ENCODE peak calls at places on chromosomes 7 and 10, in six cellular contexts. One of them, this sample, is unnamed.

GRCh38 chr10:131207584-131208532 is 103.7 kb downstream of the TCERG1L start:
- DNase-seq in adipocyte: no peak
- DNase-seq in esophagus squamous epithelium: no peak
- DNase-seq in iPS-NIHi11: no peak
- DNase-seq in NCI-H1092: no peak
- DNase-seq in fibroblast of lung: no peak
- DNase-seq in this sample: no peak

GRCh38 chr10:75283150-75284096 is 47.7 kb upstream of the COMTD1 start:
- DNase-seq in esophagus squamous epithelium: no peak
- DNase-seq in fibroblast of lung: peak
- DNase-seq in iPS-NIHi11: peak
- DNase-seq in adipocyte: peak
- DNase-seq in NCI-H1092: no peak
- DNase-seq in this sample: peak

GRCh38 chr10:116719712-116720111 is 22.7 kb downstream of the HSPA12A start:
- DNase-seq in fibroblast of lung: peak
- DNase-seq in iPS-NIHi11: no peak
- DNase-seq in esophagus squamous epithelium: no peak
- DNase-seq in adipocyte: no peak
- DNase-seq in NCI-H1092: no peak
- DNase-seq in this sample: no peak

GRCh38 chr7:158682456-158682855 is 22.1 kb downstream of the NCAPG2 start:
- DNase-seq in adipocyte: no peak
- DNase-seq in fibroblast of lung: no peak
- DNase-seq in NCI-H1092: no peak
- DNase-seq in esophagus squamous epithelium: no peak
- DNase-seq in iPS-NIHi11: no peak
- DNase-seq in this sample: no peak

GRCh38 chr7:50664461-50664922 is 99.3 kb upstream of the DDC start:
- DNase-seq in NCI-H1092: no peak
- DNase-seq in adipocyte: peak
- DNase-seq in iPS-NIHi11: no peak
- DNase-seq in esophagus squamous epithelium: no peak
- DNase-seq in fibroblast of lung: peak
- DNase-seq in this sample: peak

GRCh38 chr7:140200102-140200989 is 23.6 kb upstream of the KDM7A start:
- DNase-seq in NCI-H1092: no peak
- DNase-seq in adipocyte: peak
- DNase-seq in esophagus squamous epithelium: no peak
- DNase-seq in fibroblast of lung: peak
- DNase-seq in iPS-NIHi11: no peak
- DNase-seq in this sample: no peak

GRCh38 chr10:64537931-64538330 is 1016.7 kb downstream of the REEP3 start:
- DNase-seq in iPS-NIHi11: no peak
- DNase-seq in fibroblast of lung: no peak
- DNase-seq in esophagus squamous epithelium: no peak
- DNase-seq in NCI-H1092: no peak
- DNase-seq in adipocyte: no peak
- DNase-seq in this sample: no peak

GRCh38 chr7:72925546-72926120 is 738 bp downstream of the POM121 start:
- DNase-seq in esophagus squamous epithelium: no peak
- DNase-seq in iPS-NIHi11: peak
- DNase-seq in fibroblast of lung: peak
- DNase-seq in NCI-H1092: no peak
- DNase-seq in adipocyte: peak
- DNase-seq in this sample: no peak

GRCh38 chr10:10605551-10606081 is 412.1 kb upstream of the CELF2 start:
- DNase-seq in NCI-H1092: no peak
- DNase-seq in fibroblast of lung: peak
- DNase-seq in iPS-NIHi11: no peak
- DNase-seq in adipocyte: peak
- DNase-seq in esophagus squamous epithelium: no peak
- DNase-seq in this sample: peak

GRCh38 chr10:112208292-112208691 is 24.7 kb upstream of the GPAM start:
- DNase-seq in adipocyte: peak
- DNase-seq in esophagus squamous epithelium: no peak
- DNase-seq in iPS-NIHi11: no peak
- DNase-seq in NCI-H1092: no peak
- DNase-seq in fibroblast of lung: peak
- DNase-seq in this sample: no peak

GRCh38 chr10:121627810-121628209 is 29.6 kb upstream of the FGFR2 start:
- DNase-seq in adipocyte: no peak
- DNase-seq in iPS-NIHi11: no peak
- DNase-seq in fibroblast of lung: peak
- DNase-seq in NCI-H1092: no peak
- DNase-seq in esophagus squamous epithelium: no peak
- DNase-seq in this sample: no peak

GRCh38 chr10:50550291-50550839 is 73.4 kb downstream of the SGMS1 start:
- DNase-seq in iPS-NIHi11: no peak
- DNase-seq in adipocyte: no peak
- DNase-seq in fibroblast of lung: peak
- DNase-seq in esophagus squamous epithelium: no peak
- DNase-seq in NCI-H1092: no peak
- DNase-seq in this sample: no peak

GRCh38 chr7:157831143-157831900 is 494.5 kb downstream of the DNAJB6 start:
- DNase-seq in esophagus squamous epithelium: no peak
- DNase-seq in adipocyte: no peak
- DNase-seq in fibroblast of lung: no peak
- DNase-seq in NCI-H1092: no peak
- DNase-seq in iPS-NIHi11: no peak
- DNase-seq in this sample: no peak

GRCh38 chr7:100867040-100867795 is at the start of gene TRIP6:
- DNase-seq in esophagus squamous epithelium: no peak
- DNase-seq in iPS-NIHi11: peak
- DNase-seq in NCI-H1092: no peak
- DNase-seq in fibroblast of lung: peak
- DNase-seq in adipocyte: peak
- DNase-seq in this sample: peak

GRCh38 chr10:17257466-17258321 is 29.7 kb downstream of the VIM start:
- DNase-seq in NCI-H1092: peak
- DNase-seq in iPS-NIHi11: peak
- DNase-seq in esophagus squamous epithelium: no peak
- DNase-seq in adipocyte: peak
- DNase-seq in fibroblast of lung: peak
- DNase-seq in this sample: peak

GRCh38 chr10:93600861-93601773 is at the start of gene RBP4:
- DNase-seq in iPS-NIHi11: peak
- DNase-seq in adipocyte: peak
- DNase-seq in esophagus squamous epithelium: no peak
- DNase-seq in NCI-H1092: no peak
- DNase-seq in fibroblast of lung: peak
- DNase-seq in this sample: peak

GRCh38 chr7:4085937-4086691 is 596.0 kb upstream of the FOXK1 start:
- DNase-seq in esophagus squamous epithelium: no peak
- DNase-seq in adipocyte: no peak
- DNase-seq in fibroblast of lung: no peak
- DNase-seq in iPS-NIHi11: no peak
- DNase-seq in NCI-H1092: no peak
- DNase-seq in this sample: no peak

GRCh38 chr10:126235979-126236851 is 152.1 kb downstream of the ADAM12 start:
- DNase-seq in fibroblast of lung: no peak
- DNase-seq in iPS-NIHi11: no peak
- DNase-seq in NCI-H1092: no peak
- DNase-seq in esophagus squamous epithelium: no peak
- DNase-seq in adipocyte: no peak
- DNase-seq in this sample: no peak

GRCh38 chr7:112272921-112273561 is 66.5 kb downstream of the ZNF277 start:
- DNase-seq in NCI-H1092: peak
- DNase-seq in iPS-NIHi11: no peak
- DNase-seq in esophagus squamous epithelium: no peak
- DNase-seq in adipocyte: no peak
- DNase-seq in fibroblast of lung: no peak
- DNase-seq in this sample: peak

GRCh38 chr10:125011171-125011925 is 69.4 kb downstream of the ZRANB1 start:
- DNase-seq in fibroblast of lung: no peak
- DNase-seq in NCI-H1092: no peak
- DNase-seq in esophagus squamous epithelium: no peak
- DNase-seq in adipocyte: no peak
- DNase-seq in iPS-NIHi11: no peak
- DNase-seq in this sample: no peak

GRCh38 chr10:91672021-91672608 is 39.2 kb upstream of the PPP1R3C start:
- DNase-seq in NCI-H1092: no peak
- DNase-seq in iPS-NIHi11: peak
- DNase-seq in fibroblast of lung: peak
- DNase-seq in adipocyte: peak
- DNase-seq in esophagus squamous epithelium: no peak
- DNase-seq in this sample: peak

GRCh38 chr7:132211971-132212370 is 364.3 kb downstream of the PLXNA4 start:
- DNase-seq in esophagus squamous epithelium: no peak
- DNase-seq in adipocyte: no peak
- DNase-seq in iPS-NIHi11: no peak
- DNase-seq in fibroblast of lung: no peak
- DNase-seq in NCI-H1092: no peak
- DNase-seq in this sample: no peak

GRCh38 chr10:35334297-35334696 is 2.0 kb upstream of the CCNY start:
- DNase-seq in fibroblast of lung: no peak
- DNase-seq in esophagus squamous epithelium: no peak
- DNase-seq in iPS-NIHi11: no peak
- DNase-seq in NCI-H1092: no peak
- DNase-seq in adipocyte: no peak
- DNase-seq in this sample: no peak

GRCh38 chr7:47893238-47893637 is 55.0 kb downstream of the PKD1L1 start:
- DNase-seq in NCI-H1092: no peak
- DNase-seq in iPS-NIHi11: peak
- DNase-seq in adipocyte: no peak
- DNase-seq in esophagus squamous epithelium: no peak
- DNase-seq in fibroblast of lung: no peak
- DNase-seq in this sample: no peak

GRCh38 chr10:18406136-18406535 is 245.3 kb downstream of the NSUN6 start:
- DNase-seq in iPS-NIHi11: no peak
- DNase-seq in adipocyte: no peak
- DNase-seq in fibroblast of lung: no peak
- DNase-seq in NCI-H1092: no peak
- DNase-seq in esophagus squamous epithelium: no peak
- DNase-seq in this sample: no peak

GRCh38 chr10:101055416-101055815 is 6.4 kb upstream of the KAZALD1 start:
- DNase-seq in adipocyte: no peak
- DNase-seq in iPS-NIHi11: no peak
- DNase-seq in esophagus squamous epithelium: no peak
- DNase-seq in NCI-H1092: no peak
- DNase-seq in fibroblast of lung: no peak
- DNase-seq in this sample: no peak

GRCh38 chr7:116434820-116435341 is 64.7 kb upstream of the CAV2 start:
- DNase-seq in iPS-NIHi11: no peak
- DNase-seq in esophagus squamous epithelium: no peak
- DNase-seq in adipocyte: peak
- DNase-seq in NCI-H1092: no peak
- DNase-seq in fibroblast of lung: peak
- DNase-seq in this sample: no peak

GRCh38 chr10:72087392-72087968 is 871 bp downstream of the SPOCK2 start:
- DNase-seq in fibroblast of lung: no peak
- DNase-seq in NCI-H1092: no peak
- DNase-seq in adipocyte: no peak
- DNase-seq in iPS-NIHi11: peak
- DNase-seq in esophagus squamous epithelium: no peak
- DNase-seq in this sample: no peak

GRCh38 chr7:25619963-25620799 is 391.9 kb upstream of the NPVF start:
- DNase-seq in fibroblast of lung: no peak
- DNase-seq in NCI-H1092: no peak
- DNase-seq in adipocyte: no peak
- DNase-seq in esophagus squamous epithelium: no peak
- DNase-seq in iPS-NIHi11: no peak
- DNase-seq in this sample: no peak

GRCh38 chr7:80107278-80107677 is 27.4 kb upstream of the GNAI1 start:
- DNase-seq in fibroblast of lung: no peak
- DNase-seq in iPS-NIHi11: no peak
- DNase-seq in adipocyte: no peak
- DNase-seq in esophagus squamous epithelium: no peak
- DNase-seq in NCI-H1092: no peak
- DNase-seq in this sample: no peak

GRCh38 chr7:155881471-155882350 is 69.4 kb upstream of the SHH start:
- DNase-seq in fibroblast of lung: no peak
- DNase-seq in NCI-H1092: no peak
- DNase-seq in adipocyte: no peak
- DNase-seq in esophagus squamous epithelium: no peak
- DNase-seq in iPS-NIHi11: no peak
- DNase-seq in this sample: no peak

GRCh38 chr7:25846722-25847121 is 305.3 kb upstream of the NFE2L3 start:
- DNase-seq in adipocyte: peak
- DNase-seq in fibroblast of lung: peak
- DNase-seq in iPS-NIHi11: no peak
- DNase-seq in esophagus squamous epithelium: no peak
- DNase-seq in NCI-H1092: peak
- DNase-seq in this sample: peak